ENCODE peak calls at places on chromosomes 3 and 15, in six cellular contexts. C is heart left ventricle, R is right lobe of liver, M is GM12891, V is breast epithelium, K is tibial nerve. Y is an unnamed sample.

GRCh38 chr3:60746690-60747416 is 504.4 kb downstream of the FHIT start:
- DNase-seq in C (no peak), V (no peak), R (no peak), M (no peak), K (no peak), Y (no peak)

GRCh38 chr15:67127334-67127664 is 61.9 kb downstream of the SMAD3 start:
- DNase-seq in R (no peak), C (no peak), K (no peak), V (no peak), M (no peak), Y (no peak)

GRCh38 chr15:93467327-93467726 is 378.3 kb upstream of the RGMA start:
- DNase-seq in V (no peak), K (peak; percentile 41), R (no peak), M (no peak), C (peak; percentile 68), Y (no peak)

GRCh38 chr15:60421544-60421943 is 23.8 kb upstream of the ANXA2 start:
- DNase-seq in K (no peak), R (no peak), M (no peak), V (no peak), C (no peak), Y (no peak)

GRCh38 chr3:127676921-127677351 is 4.2 kb downstream of the ABTB1 start:
- DNase-seq in R (peak; percentile 42), M (no peak), V (peak; percentile 47), K (peak; percentile 10), C (peak; percentile 11), Y (no peak)

GRCh38 chr3:134718736-134719135 is 67.9 kb upstream of the KY start:
- DNase-seq in R (no peak), M (no peak), K (no peak), C (no peak), V (no peak), Y (no peak)

GRCh38 chr3:117407317-117407716 is 697.7 kb downstream of the TUSC7 start:
- DNase-seq in M (no peak), C (no peak), R (no peak), V (no peak), K (no peak), Y (no peak)

GRCh38 chr15:99305761-99306505 is 54.7 kb downstream of the LRRC28 start:
- DNase-seq in V (peak; percentile 60), M (no peak), C (peak; percentile 55), K (peak; percentile 32), R (peak; percentile 67), Y (no peak)

GRCh38 chr3:137524751-137525150 is 239.4 kb upstream of the SOX14 start:
- DNase-seq in V (no peak), M (no peak), C (no peak), K (no peak), R (no peak), Y (no peak)

GRCh38 chr3:197298858-197299854 is 744 bp upstream of the DLG1 start:
- DNase-seq in R (peak; percentile 76), V (peak; percentile 56), C (peak; percentile 40), K (no peak), M (peak; percentile 29), Y (peak; percentile 61)

GRCh38 chr3:178304758-178305157 is 231.5 kb upstream of the KCNMB2 start:
- DNase-seq in R (no peak), V (no peak), M (no peak), K (no peak), C (no peak), Y (peak; percentile 7)

GRCh38 chr3:147299656-147300055 is 106.7 kb downstream of the ZIC4 start:
- DNase-seq in M (no peak), C (no peak), R (no peak), V (no peak), K (no peak), Y (no peak)

GRCh38 chr3:194280777-194281176 is 70.4 kb downstream of the CPN2 start:
- DNase-seq in V (peak; percentile 14), M (no peak), K (no peak), C (no peak), R (peak; percentile 16), Y (no peak)
- TF ChIP-seq POLR2A in V (no peak), M (no peak), K (no peak), C (no peak), R (no peak), Y (no peak)

GRCh38 chr3:20039765-20040475 is at the start of gene KAT2B:
- DNase-seq in M (peak; percentile 69), R (peak; percentile 89), K (peak; percentile 63), C (peak; percentile 85), V (peak; percentile 58), Y (peak; percentile 63)
- TF ChIP-seq POLR2A in M (no peak), R (peak; percentile 67), K (peak; percentile 55), C (no peak), V (no peak), Y (no peak)

DNA sequence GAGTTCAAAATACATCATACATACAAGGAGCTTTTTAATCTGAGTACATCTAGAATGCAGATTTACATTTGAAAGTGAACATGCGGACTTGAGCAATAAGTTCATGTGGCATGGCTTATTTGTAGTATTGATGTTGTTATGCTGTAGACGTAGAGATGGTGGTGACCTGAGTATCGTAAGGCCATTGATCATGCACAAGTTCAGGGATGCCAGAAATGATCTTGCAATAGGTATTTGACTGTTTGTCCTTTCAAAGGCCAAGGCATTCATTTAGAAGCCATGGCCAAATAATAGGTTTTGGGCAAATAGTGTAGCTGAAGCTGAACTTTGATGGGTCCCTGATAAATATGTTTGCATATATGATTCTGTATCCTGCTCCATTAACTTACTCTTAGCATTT is 35.0 kb downstream of the ARNT2 start:
- DNase-seq in C (no peak), V (no peak), R (no peak), M (no peak), K (no peak), Y (no peak)
- TF ChIP-seq POLR2A in C (no peak), V (no peak), R (no peak), M (no peak), K (no peak), Y (no peak)

GRCh38 chr3:50237754-50238548 is 1.9 kb downstream of the GNAI2 start:
- DNase-seq in M (peak; percentile 85), V (peak; percentile 70), C (peak; percentile 90), K (peak; percentile 66), R (peak; percentile 88), Y (peak; percentile 88)
- TF ChIP-seq POLR2A in M (peak; percentile 69), V (peak; percentile 2), C (no peak), K (peak; percentile 53), R (peak; percentile 81), Y (peak; percentile 61)

GRCh38 chr15:41971089-41971892 is 1.1 kb downstream of the EHD4 start:
- DNase-seq in R (peak; percentile 59), K (no peak), V (peak; percentile 63), M (peak; percentile 56), C (peak; percentile 63), Y (peak; percentile 73)
- TF ChIP-seq POLR2A in R (peak; percentile 54), K (no peak), V (no peak), M (peak; percentile 93), C (no peak), Y (no peak)